ENCODE peak calls at places on chromosomes 2 and 18, in five cellular contexts. L is upper lobe of right lung, A is hepatocyte, R is vagina, G is sigmoid colon. U is an unnamed sample. For H3K9me3 and H3K36me3, the result is how much of the 10 kb centered on the place peaks cover.

GRCh38 chr2:74878551-74878950 is 44.6 kb downstream of the HK2 start:
- DNase-seq in L (no peak), A (no peak), G (no peak), R (no peak), U (no peak)

GRCh38 chr2:10901160-10901559 is 10.6 kb upstream of the KCNF1 start:
- DNase-seq in L (no peak), A (peak), R (no peak), G (no peak), U (no peak)

GRCh38 chr2:140580799-140581198 is 1550.0 kb downstream of the LRP1B start:
- DNase-seq in L (no peak), A (peak), G (no peak), R (no peak), U (no peak)

GRCh38 chr2:71683070-71683469 is 229.7 kb downstream of the DYSF start:
- DNase-seq in L (peak), G (peak), R (no peak), A (no peak), U (no peak)

GRCh38 chr18:9951022-9951859 is 37.4 kb downstream of the VAPA start:
- DNase-seq in R (no peak), L (no peak), G (no peak), A (peak), U (no peak)

GRCh38 chr18:43578636-43579203 is 301.4 kb upstream of the SYT4 start:
- DNase-seq in G (no peak), L (no peak), R (no peak), A (no peak), U (no peak)

GRCh38 chr2:114057638-114058037 is 167.7 kb downstream of the ACTR3 start:
- DNase-seq in A (no peak), R (no peak), G (no peak), L (no peak), U (no peak)

GRCh38 chr2:8505311-8505920 is 176.4 kb upstream of the ID2 start:
- DNase-seq in R (no peak), G (peak), A (no peak), L (peak), U (no peak)

GRCh38 chr2:130845507-130846085 is 8.9 kb downstream of the ARHGEF4 start:
- DNase-seq in G (no peak), L (no peak), R (no peak), A (no peak), U (no peak)

GRCh38 chr2:32220445-32220844 is 44.2 kb downstream of the NLRC4 start:
- DNase-seq in G (no peak), L (no peak), A (no peak), R (no peak), U (no peak)

GRCh38 chr2:10844083-10844482 is 31.5 kb upstream of the PDIA6 start:
- DNase-seq in A (peak), R (no peak), L (peak), G (peak), U (no peak)

GRCh38 chr2:9306910-9307309 is 100.3 kb downstream of the ASAP2 start:
- DNase-seq in A (no peak), G (no peak), L (no peak), R (no peak), U (no peak)

GRCh38 chr2:161552015-161552414 is 72.2 kb upstream of the SLC4A10 start:
- DNase-seq in L (no peak), R (no peak), G (no peak), A (no peak), U (no peak)

GRCh38 chr2:130391058-130391871 is 35.4 kb downstream of the PTPN18 start:
- DNase-seq in G (peak), R (no peak), A (peak), L (peak), U (no peak)

GRCh38 chr2:200253631-200254030 is 52.9 kb upstream of the SPATS2L start:
- DNase-seq in G (no peak), L (no peak), R (no peak), A (no peak), U (no peak)

GRCh38 chr2:15242936-15243461 is 318.1 kb downstream of the NBAS start:
- DNase-seq in G (no peak), L (no peak), R (no peak), A (no peak), U (no peak)

GRCh38 chr18:34965108-34965507 is 76.1 kb upstream of the MAPRE2 start:
- DNase-seq in L (no peak), A (peak), G (no peak), R (no peak), U (no peak)

GRCh38 chr2:173862612-173863217 is 102.5 kb downstream of the SP3 start:
- DNase-seq in R (no peak), L (no peak), A (no peak), G (no peak), U (no peak)

GRCh38 chr2:127400897-127401756 is 13.4 kb upstream of the MAP3K2 start:
- DNase-seq in A (no peak), R (no peak), L (peak), G (no peak), U (no peak)

GRCh38 chr18:24052053-24052452 is 37.5 kb downstream of the TTC39C start:
- DNase-seq in G (no peak), R (no peak), A (peak), L (no peak), U (no peak)

DNA sequence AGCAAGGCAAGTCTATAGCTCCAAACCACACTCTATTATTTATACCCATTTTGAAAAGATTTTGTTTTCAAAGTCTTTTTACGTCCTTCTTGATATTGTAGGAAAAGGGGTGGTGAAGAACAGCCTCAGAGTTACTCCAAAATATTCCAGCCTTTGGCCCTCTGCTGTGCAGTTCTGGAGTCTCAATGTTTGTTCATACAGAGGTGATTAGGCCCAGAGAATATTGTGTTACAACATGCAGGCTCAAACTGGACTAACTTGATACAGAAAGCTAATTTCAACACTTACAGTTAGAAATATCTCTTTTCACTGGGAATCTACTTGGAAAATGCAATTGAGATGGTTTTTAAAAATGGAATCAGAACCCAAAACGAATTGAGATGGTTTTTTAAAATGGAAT is 40.4 kb upstream of the SLC25A52 start:
- DNase-seq in G (no peak), A (no peak), L (no peak), R (no peak), U (no peak)
- TF ChIP-seq CTCF in G (no peak), A (no peak), L (no peak), R (no peak), U (no peak)

GRCh38 chr2:2715036-2715818 is 384.2 kb upstream of the MYT1L start:
- DNase-seq in A (no peak), L (no peak), R (no peak), G (no peak), U (no peak)
- H3K9me3 ChIP-seq in A (under half), L (under half), R (under half), G (under half), U (under half)

DNA sequence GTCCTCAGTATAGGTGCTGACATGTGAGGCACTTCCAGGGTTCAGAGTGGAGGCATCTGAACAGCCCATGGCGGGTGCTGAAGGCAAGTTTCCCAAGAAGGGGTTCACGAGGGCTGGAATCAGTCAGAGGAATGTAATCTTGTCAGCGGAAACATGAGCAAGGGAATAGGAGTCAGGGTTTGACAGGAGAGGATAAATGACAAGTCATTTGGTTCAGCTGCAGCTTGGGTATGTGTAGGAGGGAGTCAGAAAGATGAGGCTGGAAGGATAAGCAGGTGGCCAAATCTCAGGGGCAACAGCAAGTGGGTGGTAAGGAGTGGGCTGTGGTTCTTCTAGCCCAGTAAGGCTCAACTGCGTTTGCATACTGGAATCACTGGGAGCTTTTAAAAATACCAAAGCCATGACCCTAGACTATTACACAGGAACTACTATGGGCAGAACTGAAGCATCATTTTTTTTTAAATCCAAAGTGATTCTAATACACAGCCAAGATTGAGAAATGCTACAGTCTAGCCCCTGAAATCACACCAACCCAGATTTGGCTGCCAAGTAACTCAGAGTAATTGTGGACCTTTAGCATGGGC is 41.8 kb upstream of the NAB1 start:
- DNase-seq in L (no peak), G (no peak), R (no peak), A (no peak), U (no peak)
- H3K36me3 ChIP-seq in L (under half), G (under half), R (under half), A (under half), U (under half)

DNA sequence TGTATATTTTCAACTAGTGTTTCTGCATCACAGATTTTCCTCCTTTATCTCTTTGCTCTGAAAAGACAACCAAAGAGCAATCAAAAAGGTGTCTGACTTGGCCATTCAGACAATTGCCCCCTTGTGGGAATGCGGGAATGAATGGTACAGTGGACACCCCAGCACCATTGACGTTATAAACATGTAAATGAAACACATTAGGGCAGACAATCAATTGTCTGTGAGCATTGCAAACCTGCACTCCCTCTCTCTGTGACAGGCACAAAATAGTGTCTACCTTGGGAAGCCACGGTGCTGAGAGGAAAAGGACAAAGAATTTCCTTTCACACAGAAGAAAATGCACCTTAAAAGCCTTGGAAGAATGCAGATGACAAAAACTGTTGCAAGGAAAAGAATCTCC is 8.0 kb downstream of the ZEB2 start:
- DNase-seq in G (no peak), A (no peak), L (no peak), R (no peak), U (no peak)
- TF ChIP-seq CTCF in G (no peak), A (no peak), L (peak), R (no peak), U (no peak)

GRCh38 chr18:14962626-14963025 is 214.7 kb downstream of the ANKRD30B start:
- DNase-seq in R (no peak), A (no peak), L (no peak), G (no peak), U (no peak)

GRCh38 chr18:14961991-14962390 is 214.0 kb downstream of the ANKRD30B start:
- DNase-seq in A (no peak), R (no peak), G (no peak), L (no peak), U (no peak)

GRCh38 chr18:14964002-14964401 is 216.0 kb downstream of the ANKRD30B start:
- DNase-seq in L (no peak), A (no peak), G (no peak), R (no peak), U (no peak)

GRCh38 chr18:14965553-14965952 is 217.6 kb downstream of the ANKRD30B start:
- DNase-seq in G (no peak), A (no peak), L (no peak), R (no peak), U (no peak)

GRCh38 chr18:14963246-14963645 is 215.3 kb downstream of the ANKRD30B start:
- DNase-seq in L (no peak), A (no peak), R (no peak), G (no peak), U (no peak)
- H3K9me3 ChIP-seq in L (under half), A (under half), R (under half), G (under half), U (under half)

DNA sequence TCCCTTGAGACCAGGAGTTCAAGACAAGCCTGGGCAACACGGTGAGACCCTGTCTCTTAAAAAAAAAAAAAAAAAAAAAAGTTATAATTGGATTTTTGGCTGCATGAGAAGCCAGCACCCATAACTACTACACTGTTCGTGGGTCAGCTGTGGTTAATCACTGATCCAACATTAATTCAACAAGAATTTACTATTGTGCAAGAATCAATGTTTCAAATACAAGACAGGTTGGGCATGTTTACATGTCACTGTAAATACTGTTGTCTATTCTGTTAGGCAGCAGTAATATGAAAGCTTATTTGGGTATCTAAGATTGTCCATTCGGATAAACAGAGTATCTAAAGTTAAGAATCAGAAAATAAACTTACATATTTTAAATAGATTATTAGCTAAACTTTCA is 62.3 kb downstream of the ESCO1 start:
- DNase-seq in L (no peak), A (no peak), R (no peak), G (no peak), U (no peak)
- H3K36me3 ChIP-seq in L (half or more), A (under half), R (under half), G (under half), U (under half)

GRCh38 chr2:241034490-241035141 is 36.2 kb downstream of the SNED1 start:
- DNase-seq in A (no peak), G (peak), L (peak), R (peak), U (no peak)

GRCh38 chr2:241033994-241034393 is 35.6 kb downstream of the SNED1 start:
- DNase-seq in A (no peak), L (no peak), G (no peak), R (peak), U (no peak)

GRCh38 chr2:241036397-241036963 is 38.1 kb downstream of the SNED1 start:
- DNase-seq in L (peak), A (no peak), R (peak), G (peak), U (no peak)

GRCh38 chr2:241035818-241036396 is 37.5 kb downstream of the SNED1 start:
- DNase-seq in L (no peak), R (peak), A (no peak), G (no peak), U (no peak)

DNA sequence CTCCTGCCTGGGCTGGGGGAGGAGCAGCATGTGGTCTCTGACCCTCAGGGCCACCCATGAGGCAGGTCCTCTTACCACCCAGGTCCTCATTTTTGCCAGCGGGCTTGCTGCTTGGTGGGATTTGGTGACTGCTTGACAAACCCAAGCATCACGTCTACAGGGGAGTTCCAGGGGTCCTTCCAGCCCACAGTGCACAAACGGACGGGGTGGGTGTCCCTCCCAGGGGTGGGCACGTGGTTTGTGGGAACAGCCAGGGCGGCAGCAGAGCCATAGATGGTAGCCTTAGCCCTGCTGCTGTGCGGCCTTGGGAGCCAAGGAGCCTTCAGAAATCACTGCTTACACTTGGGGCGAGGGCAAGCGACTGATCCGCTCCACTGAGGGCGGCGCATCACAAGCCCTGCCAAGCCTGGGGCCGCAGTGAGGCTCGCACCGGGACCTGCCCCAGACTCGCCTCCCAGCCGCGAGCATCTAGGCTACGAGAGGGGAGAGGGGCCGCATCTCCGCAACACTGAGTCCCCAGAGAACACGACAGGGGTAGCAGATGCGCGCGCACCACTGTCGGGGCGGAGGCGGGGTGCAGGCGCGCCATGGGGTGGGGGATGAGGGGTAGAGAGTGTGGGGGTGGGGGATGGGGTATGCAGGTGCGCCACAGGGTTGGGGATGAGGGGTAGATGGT is 36.9 kb downstream of the SNED1 start:
- DNase-seq in L (no peak), A (no peak), R (peak), G (peak), U (no peak)
- TF ChIP-seq CTCF in L (no peak), A (no peak), R (no peak), G (no peak), U (no peak)

GRCh38 chr2:3201296-3201695 is 176.3 kb downstream of the EIPR1 start:
- DNase-seq in L (no peak), A (no peak), G (no peak), R (no peak), U (no peak)
- H3K9me3 ChIP-seq in L (under half), A (under half), G (under half), R (under half), U (under half)

GRCh38 chr2:190993292-190993643 is 20.7 kb downstream of the STAT1 start:
- DNase-seq in G (no peak), R (no peak), L (no peak), A (no peak), U (no peak)
- H3K36me3 ChIP-seq in G (under half), R (under half), L (half or more), A (under half), U (half or more)